ENCODE peak calls at places on chromosomes 16 and 17, in six cellular contexts. B is sciatic nerve, G is HepG2, R is PC-3, H is ELR, L is NCI-H2081. V is an unnamed sample.

GRCh38 chr17:65730711-65731169 is 169.3 kb upstream of the AXIN2 start:
- DNase-seq in B (no peak), G (no peak), R (no peak), H (no peak), L (no peak), V (no peak)

GRCh38 chr16:75792781-75793180 is 66.5 kb upstream of the CPHXL start:
- DNase-seq in B (no peak), G (no peak), R (peak), H (no peak), L (no peak), V (no peak)

GRCh38 chr16:15517743-15518142 is 83.4 kb downstream of the BMERB1 start:
- DNase-seq in B (no peak), G (no peak), R (no peak), H (no peak), L (no peak), V (no peak)

GRCh38 chr17:80779961-80780380 is 211.7 kb upstream of the CHMP6 start:
- DNase-seq in B (peak), G (no peak), R (no peak), H (peak), L (no peak), V (no peak)

GRCh38 chr16:79653337-79654000 is 52.9 kb upstream of the MAF start:
- DNase-seq in B (peak), G (no peak), R (no peak), H (no peak), L (no peak), V (peak)

GRCh38 chr17:28726396-28726911 is 421 bp upstream of the TLCD1 start:
- DNase-seq in B (no peak), G (peak), R (peak), H (peak), L (no peak), V (peak)

GRCh38 chr17:42329025-42329976 is 41.0 kb downstream of the STAT5A start:
- DNase-seq in B (no peak), G (no peak), R (no peak), H (peak), L (no peak), V (no peak)

GRCh38 chr17:11618861-11619566 is 20.7 kb downstream of the DNAH9 start:
- DNase-seq in B (peak), G (peak), R (peak), H (peak), L (no peak), V (no peak)

GRCh38 chr16:10547708-10548107 is 32.7 kb downstream of the EMP2 start:
- DNase-seq in B (no peak), G (no peak), R (no peak), H (no peak), L (no peak), V (no peak)

GRCh38 chr16:60031751-60032150 is 1297.6 kb upstream of the GOT2 start:
- DNase-seq in B (no peak), G (no peak), R (no peak), H (peak), L (no peak), V (no peak)

GRCh38 chr17:45224671-45225050 is 3.0 kb downstream of the FMNL1 start:
- DNase-seq in B (no peak), G (no peak), R (no peak), H (no peak), L (no peak), V (no peak)

GRCh38 chr17:79654960-79655382 is 44.1 kb upstream of the RBFOX3 start:
- DNase-seq in B (peak), G (peak), R (no peak), H (no peak), L (no peak), V (no peak)

GRCh38 chr16:12497558-12497957 is 306.1 kb downstream of the CPPED1 start:
- DNase-seq in B (no peak), G (no peak), R (no peak), H (no peak), L (no peak), V (no peak)

GRCh38 chr16:26344976-26345375 is 653.2 kb downstream of the HS3ST4 start:
- DNase-seq in B (no peak), G (no peak), R (no peak), H (no peak), L (no peak), V (no peak)

GRCh38 chr17:30554839-30555751 is 77.9 kb downstream of the GOSR1 start:
- DNase-seq in B (no peak), G (peak), R (peak), H (peak), L (no peak), V (no peak)

GRCh38 chr17:78925662-78926555 is 722 bp upstream of the TIMP2 start:
- DNase-seq in B (peak), G (peak), R (no peak), H (peak), L (no peak), V (no peak)

GRCh38 chr16:73356401-73357079 is 308.6 kb upstream of the ZFHX3 start:
- DNase-seq in B (no peak), G (no peak), R (no peak), H (no peak), L (no peak), V (no peak)

GRCh38 chr17:64992325-64992802 is 64.2 kb downstream of the GNA13 start:
- DNase-seq in B (no peak), G (peak), R (peak), H (peak), L (no peak), V (no peak)

GRCh38 chr16:85983064-85983463 is 84.1 kb downstream of the IRF8 start:
- DNase-seq in B (peak), G (no peak), R (no peak), H (no peak), L (no peak), V (no peak)

GRCh38 chr16:78720416-78720815 is 621.0 kb downstream of the WWOX start:
- DNase-seq in B (no peak), G (no peak), R (no peak), H (no peak), L (no peak), V (no peak)

GRCh38 chr17:74160656-74161500 is 42.6 kb upstream of the RPL38 start:
- DNase-seq in B (no peak), G (no peak), R (no peak), H (no peak), L (no peak), V (no peak)

GRCh38 chr16:67844441-67844840 is 2.3 kb upstream of the NUTF2 start:
- DNase-seq in B (no peak), G (no peak), R (peak), H (peak), L (no peak), V (no peak)

GRCh38 chr16:66846831-66847230 is 2.6 kb downstream of the CA7 start:
- DNase-seq in B (no peak), G (no peak), R (no peak), H (no peak), L (no peak), V (no peak)

GRCh38 chr16:3195975-3196374 is 8.0 kb downstream of the OR1F1 start:
- DNase-seq in B (no peak), G (peak), R (peak), H (peak), L (no peak), V (no peak)

GRCh38 chr16:11155284-11155806 is 100.7 kb downstream of the SOCS1 start:
- DNase-seq in B (no peak), G (no peak), R (peak), H (peak), L (no peak), V (no peak)

GRCh38 chr16:86928517-86929148 is 350.3 kb downstream of the FOXL1 start:
- DNase-seq in B (no peak), G (no peak), R (no peak), H (no peak), L (no peak), V (no peak)

GRCh38 chr17:82242977-82243647 is 14.3 kb downstream of the SLC16A3 start:
- DNase-seq in B (peak), G (peak), R (peak), H (peak), L (no peak), V (peak)

GRCh38 chr17:299546-299945 is 53.1 kb downstream of the RPH3AL start:
- DNase-seq in B (peak), G (no peak), R (no peak), H (no peak), L (no peak), V (no peak)

GRCh38 chr17:63399856-63400255 is 46.2 kb downstream of the CYB561 start:
- DNase-seq in B (no peak), G (no peak), R (no peak), H (no peak), L (no peak), V (no peak)

GRCh38 chr16:14087590-14088154 is 16.6 kb downstream of the MRTFB start:
- DNase-seq in B (no peak), G (no peak), R (no peak), H (no peak), L (no peak), V (no peak)

GRCh38 chr16:86809458-86809955 is 231.2 kb downstream of the FOXL1 start:
- DNase-seq in B (no peak), G (no peak), R (peak), H (peak), L (no peak), V (no peak)

GRCh38 chr17:66190738-66191606 is 961 bp downstream of the CEP112 start:
- DNase-seq in B (no peak), G (peak), R (peak), H (peak), L (no peak), V (no peak)

GRCh38 chr17:35188111-35188510 is 6.1 kb downstream of the SLC35G3 start:
- DNase-seq in B (no peak), G (no peak), R (no peak), H (no peak), L (no peak), V (no peak)

GRCh38 chr16:69199382-69199781 is 12.4 kb downstream of the SNTB2 start:
- DNase-seq in B (no peak), G (no peak), R (peak), H (peak), L (no peak), V (no peak)

GRCh38 chr17:32349503-32349853 is 479 bp upstream of the ZNF207 start:
- DNase-seq in B (no peak), G (no peak), R (peak), H (peak), L (no peak), V (no peak)

GRCh38 chr17:19508327-19508867 is 25.3 kb upstream of the SLC47A1 start:
- DNase-seq in B (peak), G (no peak), R (no peak), H (no peak), L (peak), V (no peak)

GRCh38 chr17:27384261-27384701 is 72.0 kb upstream of the KSR1 start:
- DNase-seq in B (peak), G (no peak), R (peak), H (peak), L (no peak), V (peak)

V was measured in NCI-H1694.